ENCODE peak calls at places on chromosome 9, in five cellular contexts. One of them, this sample, is unnamed.

GRCh38 chr9:72800326-72800994 is 152.4 kb downstream of the ALDH1A1 start:
- DNase-seq in fibroblast of pulmonary artery: no peak
- DNase-seq in kidney epithelial cell: no peak
- DNase-seq in AG09309: no peak
- DNase-seq in RWPE1: no peak
- DNase-seq in this sample: no peak

GRCh38 chr9:94697972-94698581 is 28.4 kb upstream of the AOPEP start:
- DNase-seq in fibroblast of pulmonary artery: no peak
- DNase-seq in kidney epithelial cell: peak; percentile 95
- DNase-seq in AG09309: no peak
- DNase-seq in RWPE1: no peak
- DNase-seq in this sample: no peak

GRCh38 chr9:28317706-28318210 is 744.5 kb upstream of the C9orf72 start:
- DNase-seq in fibroblast of pulmonary artery: no peak
- DNase-seq in kidney epithelial cell: no peak
- DNase-seq in AG09309: no peak
- DNase-seq in RWPE1: no peak
- DNase-seq in this sample: no peak

GRCh38 chr9:93138171-93138764 is 4.2 kb upstream of the NINJ1 start:
- DNase-seq in fibroblast of pulmonary artery: no peak
- DNase-seq in kidney epithelial cell: no peak
- DNase-seq in AG09309: no peak
- DNase-seq in RWPE1: no peak
- DNase-seq in this sample: no peak

GRCh38 chr9:126293522-126293889 is 33.1 kb upstream of the MVB12B start:
- DNase-seq in fibroblast of pulmonary artery: no peak
- DNase-seq in kidney epithelial cell: no peak
- DNase-seq in AG09309: no peak
- DNase-seq in RWPE1: no peak
- DNase-seq in this sample: no peak

GRCh38 chr9:14400658-14400995 is 86.7 kb upstream of the NFIB start:
- DNase-seq in fibroblast of pulmonary artery: peak; percentile 98
- DNase-seq in kidney epithelial cell: no peak
- DNase-seq in AG09309: no peak
- DNase-seq in RWPE1: peak; percentile 16
- DNase-seq in this sample: no peak

GRCh38 chr9:108245331-108245730 is 610.5 kb downstream of the ACTL7B start:
- DNase-seq in fibroblast of pulmonary artery: no peak
- DNase-seq in kidney epithelial cell: no peak
- DNase-seq in AG09309: no peak
- DNase-seq in RWPE1: no peak
- DNase-seq in this sample: no peak

GRCh38 chr9:100052375-100052774 is 46.4 kb downstream of the ERP44 start:
- DNase-seq in fibroblast of pulmonary artery: no peak
- DNase-seq in kidney epithelial cell: no peak
- DNase-seq in AG09309: no peak
- DNase-seq in RWPE1: no peak
- DNase-seq in this sample: no peak

GRCh38 chr9:137688725-137689124 is 69.9 kb downstream of the EHMT1 start:
- DNase-seq in fibroblast of pulmonary artery: no peak
- DNase-seq in kidney epithelial cell: no peak
- DNase-seq in AG09309: no peak
- DNase-seq in RWPE1: no peak
- DNase-seq in this sample: no peak

GRCh38 chr9:114805670-114806551 is at the start of gene TNFSF15:
- DNase-seq in fibroblast of pulmonary artery: no peak
- DNase-seq in kidney epithelial cell: no peak
- DNase-seq in AG09309: no peak
- DNase-seq in RWPE1: peak; percentile 90
- DNase-seq in this sample: peak; percentile 68

GRCh38 chr9:136985027-136985602 is 2.3 kb downstream of the LCNL1 start:
- DNase-seq in fibroblast of pulmonary artery: no peak
- DNase-seq in kidney epithelial cell: no peak
- DNase-seq in AG09309: no peak
- DNase-seq in RWPE1: no peak
- DNase-seq in this sample: no peak

GRCh38 chr9:98875536-98875935 is 68.1 kb downstream of the GALNT12 start:
- DNase-seq in fibroblast of pulmonary artery: no peak
- DNase-seq in kidney epithelial cell: no peak
- DNase-seq in AG09309: no peak
- DNase-seq in RWPE1: no peak
- DNase-seq in this sample: no peak

GRCh38 chr9:129697956-129698757 is 32.7 kb downstream of the PRRX2 start:
- DNase-seq in fibroblast of pulmonary artery: no peak
- DNase-seq in kidney epithelial cell: no peak
- DNase-seq in AG09309: no peak
- DNase-seq in RWPE1: no peak
- DNase-seq in this sample: no peak

GRCh38 chr9:12972608-12973589 is 198.1 kb downstream of the LURAP1L start:
- DNase-seq in fibroblast of pulmonary artery: peak; percentile 42
- DNase-seq in kidney epithelial cell: no peak
- DNase-seq in AG09309: no peak
- DNase-seq in RWPE1: no peak
- DNase-seq in this sample: no peak

GRCh38 chr9:105385372-105385985 is 62.4 kb upstream of the FSD1L start:
- DNase-seq in fibroblast of pulmonary artery: peak; percentile 33
- DNase-seq in kidney epithelial cell: no peak
- DNase-seq in AG09309: no peak
- DNase-seq in RWPE1: peak; percentile 66
- DNase-seq in this sample: no peak

GRCh38 chr9:93346240-93347112 is 105.0 kb upstream of the FAM120A start:
- DNase-seq in fibroblast of pulmonary artery: no peak
- DNase-seq in kidney epithelial cell: no peak
- DNase-seq in AG09309: no peak
- DNase-seq in RWPE1: no peak
- DNase-seq in this sample: no peak

GRCh38 chr9:77839459-77840140 is 191.5 kb upstream of the GNA14 start:
- DNase-seq in fibroblast of pulmonary artery: peak; percentile 78
- DNase-seq in kidney epithelial cell: no peak
- DNase-seq in AG09309: no peak
- DNase-seq in RWPE1: no peak
- DNase-seq in this sample: no peak
- TF ChIP-seq CTCF in fibroblast of pulmonary artery: no peak
- TF ChIP-seq CTCF in kidney epithelial cell: no peak
- TF ChIP-seq CTCF in AG09309: no peak
- TF ChIP-seq CTCF in RWPE1: no peak
- TF ChIP-seq CTCF in this sample: no peak

DNA sequence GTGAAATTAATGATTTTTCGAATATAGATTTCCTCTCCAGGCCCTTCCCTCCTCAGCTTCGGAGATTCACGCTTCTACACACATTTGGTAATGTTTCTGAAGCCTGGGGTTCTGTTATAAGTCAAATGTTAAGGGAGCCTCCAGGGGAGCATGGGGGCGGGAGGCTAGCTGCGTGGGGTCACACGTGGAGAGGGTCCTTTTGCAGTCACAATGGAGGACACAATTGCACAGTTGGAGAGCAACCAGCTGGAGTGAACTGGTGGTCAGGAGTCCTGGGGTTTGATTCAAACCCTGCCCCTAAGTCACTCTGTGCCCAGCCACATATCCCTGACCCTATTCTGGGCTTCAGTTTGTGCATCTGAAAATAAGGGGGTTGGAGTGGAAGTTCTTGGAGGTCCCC is 481.4 kb downstream of the CDK5RAP2 start:
- DNase-seq in fibroblast of pulmonary artery: no peak
- DNase-seq in kidney epithelial cell: no peak
- DNase-seq in AG09309: no peak
- DNase-seq in RWPE1: no peak
- DNase-seq in this sample: no peak
- TF ChIP-seq CTCF in fibroblast of pulmonary artery: no peak
- TF ChIP-seq CTCF in kidney epithelial cell: no peak
- TF ChIP-seq CTCF in AG09309: no peak
- TF ChIP-seq CTCF in RWPE1: no peak
- TF ChIP-seq CTCF in this sample: no peak

DNA sequence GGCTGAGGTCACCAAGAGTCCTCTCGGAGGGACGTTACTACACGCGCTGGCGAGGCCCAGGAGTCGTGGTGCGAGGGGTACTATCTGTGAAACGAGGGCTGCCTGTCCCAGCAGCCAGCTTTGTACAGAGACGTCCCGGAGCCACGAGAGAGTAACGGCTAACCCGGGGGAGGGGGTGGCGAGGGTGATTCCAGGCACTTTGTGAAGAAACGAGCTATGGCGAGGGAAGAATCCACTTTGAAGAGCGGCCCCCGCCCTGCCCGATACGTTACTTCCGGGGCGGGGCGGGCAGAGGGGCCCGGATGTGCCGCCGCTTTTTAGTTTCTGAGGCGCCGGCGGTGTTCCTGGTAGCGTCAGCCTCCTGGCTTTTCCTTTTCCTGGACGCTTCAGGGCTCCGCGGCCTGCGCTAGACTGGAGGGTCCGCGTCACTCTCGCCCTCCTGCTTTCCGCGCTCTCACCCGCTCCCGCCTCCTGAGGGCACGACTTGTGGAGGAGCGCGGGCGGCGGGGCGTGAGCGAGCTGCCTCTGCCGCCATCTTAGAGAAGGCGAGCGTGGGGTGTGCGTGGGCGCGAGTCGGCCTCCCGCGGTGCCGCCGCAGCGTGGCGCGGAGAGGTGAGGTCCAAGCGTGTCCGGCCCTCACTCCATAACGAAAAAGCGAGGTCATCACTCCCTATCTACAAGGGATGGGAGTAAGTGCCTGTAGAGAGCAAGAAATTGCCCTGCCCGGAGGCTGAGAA is 533 bp upstream of the RFX3 start:
- DNase-seq in fibroblast of pulmonary artery: peak; percentile 85
- DNase-seq in kidney epithelial cell: peak; percentile 9
- DNase-seq in AG09309: no peak
- DNase-seq in RWPE1: peak; percentile 58
- DNase-seq in this sample: peak; percentile 90
- TF ChIP-seq CTCF in fibroblast of pulmonary artery: no peak
- TF ChIP-seq CTCF in kidney epithelial cell: no peak
- TF ChIP-seq CTCF in AG09309: no peak
- TF ChIP-seq CTCF in RWPE1: no peak
- TF ChIP-seq CTCF in this sample: no peak

DNA sequence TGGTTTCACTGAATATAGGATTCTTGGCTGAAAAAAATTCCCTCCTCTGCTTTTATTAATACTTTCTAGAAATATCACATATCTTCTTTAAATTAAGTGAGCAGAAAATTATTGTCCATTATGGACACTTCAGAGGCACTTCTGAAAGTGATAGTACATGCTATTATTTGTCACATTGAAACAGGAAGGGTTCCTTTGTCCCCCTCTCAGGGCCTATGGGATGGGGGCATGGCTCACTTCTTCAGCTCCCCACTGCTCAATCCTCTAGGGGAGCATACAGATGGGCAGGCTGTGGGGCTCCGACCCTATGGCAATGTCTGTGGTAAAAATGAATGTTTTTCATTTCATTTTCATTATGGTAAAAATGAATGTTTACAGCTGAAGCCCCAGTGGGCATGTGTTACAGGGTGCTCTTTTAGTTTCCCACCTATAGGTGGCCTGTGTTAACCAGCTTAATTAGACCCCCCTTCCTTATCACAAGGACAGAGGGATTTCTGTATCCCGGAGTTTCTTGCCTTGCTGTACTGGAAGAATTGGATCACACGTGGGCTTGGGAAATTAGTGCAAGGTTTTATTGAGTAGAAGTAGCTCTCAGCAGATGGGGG is 1225.2 kb downstream of the PTPRD start:
- DNase-seq in fibroblast of pulmonary artery: no peak
- DNase-seq in kidney epithelial cell: no peak
- DNase-seq in AG09309: no peak
- DNase-seq in RWPE1: no peak
- DNase-seq in this sample: no peak
- TF ChIP-seq CTCF in fibroblast of pulmonary artery: no peak
- TF ChIP-seq CTCF in kidney epithelial cell: peak; percentile 4
- TF ChIP-seq CTCF in AG09309: no peak
- TF ChIP-seq CTCF in RWPE1: no peak
- TF ChIP-seq CTCF in this sample: no peak

GRCh38 chr9:127360205-127360604 is 36.8 kb upstream of the SLC2A8 start:
- DNase-seq in fibroblast of pulmonary artery: no peak
- DNase-seq in kidney epithelial cell: no peak
- DNase-seq in AG09309: peak; percentile 29
- DNase-seq in RWPE1: no peak
- DNase-seq in this sample: no peak
- TF ChIP-seq CTCF in fibroblast of pulmonary artery: no peak
- TF ChIP-seq CTCF in kidney epithelial cell: no peak
- TF ChIP-seq CTCF in AG09309: peak; percentile 75
- TF ChIP-seq CTCF in RWPE1: no peak
- TF ChIP-seq CTCF in this sample: no peak

DNA sequence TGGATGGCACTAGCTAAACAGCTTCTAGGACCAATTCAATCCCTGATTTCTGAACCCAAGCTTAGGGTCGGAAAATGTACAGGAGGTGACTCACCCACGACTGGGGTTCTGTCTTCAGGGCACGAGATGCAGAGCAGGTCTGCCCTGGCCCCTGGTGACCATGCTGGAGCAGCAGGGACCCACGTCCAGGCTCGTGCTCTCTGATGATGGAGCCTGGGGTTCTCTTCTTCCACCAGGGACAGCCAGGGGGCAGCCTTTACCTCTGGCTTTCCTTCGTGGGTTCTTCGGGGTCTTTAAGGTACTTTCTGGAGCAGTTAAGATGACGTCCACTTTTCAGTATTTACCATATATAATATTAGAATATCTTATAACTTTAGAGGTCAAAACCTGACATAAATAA is 2.1 kb downstream of the CFAP77 start:
- DNase-seq in fibroblast of pulmonary artery: peak; percentile 14
- DNase-seq in kidney epithelial cell: no peak
- DNase-seq in AG09309: no peak
- DNase-seq in RWPE1: no peak
- DNase-seq in this sample: no peak
- TF ChIP-seq CTCF in fibroblast of pulmonary artery: peak; percentile 65
- TF ChIP-seq CTCF in kidney epithelial cell: peak; percentile 62
- TF ChIP-seq CTCF in AG09309: peak; percentile 65
- TF ChIP-seq CTCF in RWPE1: peak; percentile 32
- TF ChIP-seq CTCF in this sample: peak; percentile 83

GRCh38 chr9:38659538-38659937 is 39.1 kb upstream of the ANKRD18A start:
- DNase-seq in fibroblast of pulmonary artery: no peak
- DNase-seq in kidney epithelial cell: no peak
- DNase-seq in AG09309: no peak
- DNase-seq in RWPE1: no peak
- DNase-seq in this sample: no peak

GRCh38 chr9:38668791-38669466 is 48.5 kb upstream of the ANKRD18A start:
- DNase-seq in fibroblast of pulmonary artery: no peak
- DNase-seq in kidney epithelial cell: no peak
- DNase-seq in AG09309: no peak
- DNase-seq in RWPE1: no peak
- DNase-seq in this sample: no peak

DNA sequence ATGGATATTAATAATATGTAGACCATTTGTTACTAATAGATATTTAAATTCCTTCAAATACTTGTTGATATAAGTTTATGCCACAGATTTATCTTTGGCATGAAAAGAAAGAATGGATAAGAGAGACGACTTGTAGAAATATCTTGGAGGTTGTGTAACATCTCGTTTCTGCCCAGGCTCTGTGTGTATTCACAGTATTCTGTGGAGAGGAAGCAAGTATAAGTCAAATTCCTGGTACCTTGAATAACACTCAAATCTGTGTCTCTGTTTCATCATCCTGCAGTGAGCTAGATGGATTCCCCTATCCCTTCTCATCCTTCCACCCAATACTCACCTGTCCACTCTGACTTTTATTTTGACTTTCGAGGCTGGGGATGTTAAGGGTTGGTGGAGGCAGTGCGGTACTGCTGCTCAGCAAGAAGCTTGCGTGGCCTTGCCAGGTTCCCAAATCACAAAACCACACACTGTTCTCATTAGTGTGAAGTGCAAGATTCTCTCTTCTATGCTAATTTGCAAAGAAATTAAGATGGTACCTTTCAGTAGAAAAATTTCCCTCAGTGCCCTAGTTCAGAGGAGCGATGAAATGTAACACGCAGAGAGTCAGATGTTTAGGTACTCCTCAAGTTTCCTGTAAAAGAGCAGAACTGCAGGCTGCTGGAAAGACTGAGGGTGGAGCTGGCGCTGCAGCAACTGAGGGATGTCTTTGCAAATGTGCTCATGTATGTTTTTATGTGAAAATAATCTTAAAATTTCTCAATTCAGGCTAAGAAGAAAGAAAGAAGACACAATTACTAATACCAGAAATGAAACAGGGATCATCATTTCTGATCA is 42.6 kb upstream of the ANKRD18A start:
- DNase-seq in fibroblast of pulmonary artery: peak; percentile 72
- DNase-seq in kidney epithelial cell: no peak
- DNase-seq in AG09309: no peak
- DNase-seq in RWPE1: no peak
- DNase-seq in this sample: no peak
- TF ChIP-seq CTCF in fibroblast of pulmonary artery: peak; percentile 64
- TF ChIP-seq CTCF in kidney epithelial cell: peak; percentile 44
- TF ChIP-seq CTCF in AG09309: no peak
- TF ChIP-seq CTCF in RWPE1: peak; percentile 50
- TF ChIP-seq CTCF in this sample: peak; percentile 58